ENCODE peak calls at places on chromosomes 2 and 18, in five cellular contexts. T is amniotic stem cell; O is stimulated activated CD8-positive, alpha-beta memory T cell treated with anti-CD3 and anti-CD28 coated beads, Interleukin-4, amount 100 ng/mL, for 1 hour; Z is stimulated activated CD4-positive, alpha-beta T cell treated with anti-CD3 and anti-CD28 coated beads, Interleukin-1b, Interleukin-23, amount 100 ng/mL, for 1 hour; R is A172. H is an unnamed sample.

GRCh38 chr2:39476524-39476923 is 39.4 kb upstream of the MAP4K3 start:
- DNase-seq in T (no peak), Z (no peak), O (no peak), R (no peak), H (no peak)

GRCh38 chr2:27959496-27959895 is 69.0 kb downstream of the BABAM2 start:
- DNase-seq in Z (no peak), R (peak), T (no peak), O (no peak), H (no peak)

GRCh38 chr2:202609381-202610145 is 25.2 kb upstream of the FAM117B start:
- DNase-seq in O (no peak), Z (no peak), R (no peak), T (no peak), H (no peak)

GRCh38 chr2:232466221-232466620 is 10.3 kb downstream of the ALPI start:
- DNase-seq in O (no peak), Z (no peak), R (no peak), T (no peak), H (no peak)

GRCh38 chr2:10486601-10487079 is 38.5 kb upstream of the ODC1 start:
- DNase-seq in O (no peak), R (no peak), Z (no peak), T (no peak), H (no peak)

GRCh38 chr2:231052494-231053451 is 3.9 kb upstream of the PSMD1 start:
- DNase-seq in Z (peak), R (peak), O (peak), T (peak), H (peak)

GRCh38 chr2:54589340-54590215 is 133.5 kb downstream of the SPTBN1 start:
- DNase-seq in T (no peak), Z (no peak), O (no peak), R (peak), H (peak)

GRCh38 chr2:137005173-137005572 is 239.8 kb downstream of the THSD7B start:
- DNase-seq in T (no peak), Z (no peak), R (no peak), O (no peak), H (no peak)

GRCh38 chr2:85505551-85506238 is 33.3 kb upstream of the MAT2A start:
- DNase-seq in O (no peak), Z (no peak), R (no peak), T (no peak), H (no peak)

GRCh38 chr2:114001936-114002335 is 112.0 kb downstream of the ACTR3 start:
- DNase-seq in T (no peak), Z (no peak), O (no peak), R (no peak), H (no peak)

GRCh38 chr18:34697891-34698290 is 12.2 kb upstream of the DTNA start:
- DNase-seq in T (no peak), O (no peak), Z (no peak), R (no peak), H (no peak)

GRCh38 chr18:28802546-28802945 is 625.6 kb upstream of the CDH2 start:
- DNase-seq in R (peak), O (no peak), T (no peak), Z (no peak), H (no peak)

GRCh38 chr2:88086401-88086800 is 18.8 kb downstream of the SMYD1 start:
- DNase-seq in R (no peak), O (no peak), Z (no peak), T (no peak), H (no peak)

GRCh38 chr2:134244091-134244490 is 9.8 kb upstream of the MGAT5 start:
- DNase-seq in T (no peak), R (peak), Z (no peak), O (no peak), H (no peak)

GRCh38 chr2:121722479-121722878 is 14.2 kb downstream of the NIFK start:
- DNase-seq in R (peak), T (no peak), Z (no peak), O (no peak), H (peak)

GRCh38 chr2:179790235-179790895 is 71.0 kb downstream of the ZNF385B start:
- DNase-seq in O (no peak), R (no peak), T (no peak), Z (no peak), H (no peak)

GRCh38 chr2:241966671-241967070 is 97.1 kb downstream of the RTP5 start:
- DNase-seq in R (no peak), O (no peak), Z (no peak), T (no peak), H (no peak)

GRCh38 chr2:66885775-66886402 is 451.0 kb downstream of the MEIS1 start:
- DNase-seq in R (no peak), Z (no peak), O (no peak), T (no peak), H (no peak)

GRCh38 chr2:197072533-197072932 is 146.0 kb upstream of the PGAP1 start:
- DNase-seq in O (no peak), R (no peak), Z (no peak), T (no peak), H (no peak)

GRCh38 chr2:201260302-201260800 is at the start of gene CASP8:
- DNase-seq in T (no peak), O (no peak), R (peak), Z (no peak), H (peak)